ENCODE peak calls at places on chromosomes 11 and 22, in ten cellular contexts. One of them, this sample, is unnamed.

GRCh38 chr11:130979386-130979972 is 63.2 kb upstream of the SNX19 start:
- DNase-seq in tibial nerve: no peak
- DNase-seq in heart left ventricle: no peak
- DNase-seq in MM.1S: peak; percentile 35
- DNase-seq in CD8-positive, alpha-beta T cell: no peak
- DNase-seq in upper lobe of right lung: no peak
- DNase-seq in transverse colon: no peak
- DNase-seq in adrenal gland: no peak
- DNase-seq in PC-9: no peak
- DNase-seq in psoas muscle: no peak
- DNase-seq in this sample: peak; percentile 52

GRCh38 chr22:36771376-36772063 is 4.4 kb downstream of the IFT27 start:
- DNase-seq in tibial nerve: no peak
- DNase-seq in heart left ventricle: no peak
- DNase-seq in MM.1S: no peak
- DNase-seq in CD8-positive, alpha-beta T cell: no peak
- DNase-seq in upper lobe of right lung: peak; percentile 38
- DNase-seq in transverse colon: no peak
- DNase-seq in adrenal gland: no peak
- DNase-seq in PC-9: no peak
- DNase-seq in psoas muscle: no peak
- DNase-seq in this sample: no peak

GRCh38 chr22:49997221-49997599 is 15.4 kb downstream of the IL17REL start:
- DNase-seq in tibial nerve: no peak
- DNase-seq in heart left ventricle: no peak
- DNase-seq in MM.1S: no peak
- DNase-seq in CD8-positive, alpha-beta T cell: no peak
- DNase-seq in upper lobe of right lung: peak; percentile 71
- DNase-seq in transverse colon: peak; percentile 82
- DNase-seq in adrenal gland: no peak
- DNase-seq in PC-9: peak; percentile 34
- DNase-seq in psoas muscle: no peak
- DNase-seq in this sample: no peak

GRCh38 chr11:114280696-114281095 is 15.5 kb upstream of the NNMT start:
- DNase-seq in tibial nerve: peak; percentile 49
- DNase-seq in heart left ventricle: peak; percentile 55
- DNase-seq in MM.1S: peak; percentile 34
- DNase-seq in CD8-positive, alpha-beta T cell: no peak
- DNase-seq in upper lobe of right lung: peak; percentile 85
- DNase-seq in transverse colon: no peak
- DNase-seq in adrenal gland: peak; percentile 51
- DNase-seq in PC-9: no peak
- DNase-seq in psoas muscle: peak; percentile 60
- DNase-seq in this sample: peak; percentile 43

GRCh38 chr11:90845126-90845525 is 622.3 kb upstream of the CHORDC1 start:
- DNase-seq in tibial nerve: no peak
- DNase-seq in heart left ventricle: no peak
- DNase-seq in MM.1S: no peak
- DNase-seq in CD8-positive, alpha-beta T cell: no peak
- DNase-seq in upper lobe of right lung: no peak
- DNase-seq in transverse colon: no peak
- DNase-seq in adrenal gland: no peak
- DNase-seq in PC-9: no peak
- DNase-seq in psoas muscle: no peak
- DNase-seq in this sample: peak; percentile 76

GRCh38 chr11:72975778-72976520 is 161.7 kb downstream of the ATG16L2 start:
- DNase-seq in tibial nerve: no peak
- DNase-seq in heart left ventricle: no peak
- DNase-seq in MM.1S: no peak
- DNase-seq in CD8-positive, alpha-beta T cell: no peak
- DNase-seq in upper lobe of right lung: no peak
- DNase-seq in transverse colon: no peak
- DNase-seq in adrenal gland: no peak
- DNase-seq in PC-9: peak; percentile 78
- DNase-seq in psoas muscle: no peak
- DNase-seq in this sample: peak; percentile 87

GRCh38 chr22:37428649-37429586 is 1.6 kb upstream of the ELFN2 start:
- DNase-seq in tibial nerve: no peak
- DNase-seq in heart left ventricle: no peak
- DNase-seq in MM.1S: peak; percentile 33
- DNase-seq in CD8-positive, alpha-beta T cell: peak; percentile 30
- DNase-seq in upper lobe of right lung: no peak
- DNase-seq in transverse colon: peak; percentile 45
- DNase-seq in adrenal gland: peak; percentile 38
- DNase-seq in PC-9: no peak
- DNase-seq in psoas muscle: no peak
- DNase-seq in this sample: no peak

GRCh38 chr11:59545179-59546020 is 34.1 kb downstream of the OR4D9 start:
- DNase-seq in tibial nerve: no peak
- DNase-seq in heart left ventricle: no peak
- DNase-seq in MM.1S: no peak
- DNase-seq in CD8-positive, alpha-beta T cell: no peak
- DNase-seq in upper lobe of right lung: no peak
- DNase-seq in transverse colon: no peak
- DNase-seq in adrenal gland: no peak
- DNase-seq in PC-9: peak; percentile 51
- DNase-seq in psoas muscle: no peak
- DNase-seq in this sample: peak; percentile 53

DNA sequence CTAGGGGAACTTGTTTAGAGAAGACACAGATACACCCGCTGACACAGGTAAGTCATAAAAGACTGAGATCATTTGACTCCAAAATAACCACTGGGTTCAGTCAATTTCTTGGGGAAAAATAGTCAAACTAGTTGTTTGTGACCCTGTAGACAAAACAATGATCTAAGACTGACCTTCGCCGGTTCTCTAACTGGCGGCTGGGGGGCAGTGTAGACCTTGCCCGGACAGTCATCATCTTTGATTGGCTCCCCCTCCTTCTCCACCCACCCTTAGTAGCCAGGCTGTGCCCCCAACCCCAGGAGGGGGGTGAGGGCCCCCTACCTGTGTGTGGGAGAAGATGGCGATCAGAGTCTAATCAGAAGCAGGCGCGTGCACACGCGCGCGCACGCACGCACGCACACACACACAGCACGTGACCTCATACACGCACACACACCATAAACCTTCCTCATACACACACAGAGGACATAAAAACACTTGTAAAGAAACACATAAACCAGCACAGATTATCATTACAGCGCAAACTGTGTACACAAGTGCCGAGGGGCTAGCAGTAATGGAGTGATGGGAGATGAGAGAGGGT is 12.4 kb downstream of the NECTIN1 start:
- DNase-seq in tibial nerve: no peak
- DNase-seq in heart left ventricle: no peak
- DNase-seq in MM.1S: no peak
- DNase-seq in CD8-positive, alpha-beta T cell: no peak
- DNase-seq in upper lobe of right lung: no peak
- DNase-seq in transverse colon: no peak
- DNase-seq in adrenal gland: no peak
- DNase-seq in PC-9: no peak
- DNase-seq in psoas muscle: no peak
- DNase-seq in this sample: no peak
- TF ChIP-seq CTCF in tibial nerve: no peak
- TF ChIP-seq CTCF in heart left ventricle: no peak
- TF ChIP-seq CTCF in MM.1S: no peak
- TF ChIP-seq CTCF in CD8-positive, alpha-beta T cell: no peak
- TF ChIP-seq CTCF in upper lobe of right lung: no peak
- TF ChIP-seq CTCF in transverse colon: no peak
- TF ChIP-seq CTCF in adrenal gland: no peak
- TF ChIP-seq CTCF in PC-9: no peak
- TF ChIP-seq CTCF in psoas muscle: no peak
- TF ChIP-seq CTCF in this sample: no peak

GRCh38 chr22:22870577-22871398 is 16.8 kb upstream of the IGLL5 start:
- DNase-seq in tibial nerve: no peak
- DNase-seq in heart left ventricle: no peak
- DNase-seq in MM.1S: peak; percentile 10
- DNase-seq in CD8-positive, alpha-beta T cell: no peak
- DNase-seq in upper lobe of right lung: no peak
- DNase-seq in transverse colon: no peak
- DNase-seq in adrenal gland: no peak
- DNase-seq in PC-9: no peak
- DNase-seq in psoas muscle: no peak
- DNase-seq in this sample: no peak

GRCh38 chr22:22865311-22866072 is 22.1 kb upstream of the IGLL5 start:
- DNase-seq in tibial nerve: peak; percentile 45
- DNase-seq in heart left ventricle: no peak
- DNase-seq in MM.1S: peak; percentile 92
- DNase-seq in CD8-positive, alpha-beta T cell: no peak
- DNase-seq in upper lobe of right lung: no peak
- DNase-seq in transverse colon: peak; percentile 58
- DNase-seq in adrenal gland: no peak
- DNase-seq in PC-9: no peak
- DNase-seq in psoas muscle: no peak
- DNase-seq in this sample: no peak

GRCh38 chr22:22871536-22872278 is 15.9 kb upstream of the IGLL5 start:
- DNase-seq in tibial nerve: no peak
- DNase-seq in heart left ventricle: no peak
- DNase-seq in MM.1S: no peak
- DNase-seq in CD8-positive, alpha-beta T cell: no peak
- DNase-seq in upper lobe of right lung: no peak
- DNase-seq in transverse colon: no peak
- DNase-seq in adrenal gland: no peak
- DNase-seq in PC-9: no peak
- DNase-seq in psoas muscle: no peak
- DNase-seq in this sample: no peak

GRCh38 chr22:22866381-22867111 is 21.1 kb upstream of the IGLL5 start:
- DNase-seq in tibial nerve: peak; percentile 44
- DNase-seq in heart left ventricle: no peak
- DNase-seq in MM.1S: no peak
- DNase-seq in CD8-positive, alpha-beta T cell: no peak
- DNase-seq in upper lobe of right lung: no peak
- DNase-seq in transverse colon: no peak
- DNase-seq in adrenal gland: no peak
- DNase-seq in PC-9: no peak
- DNase-seq in psoas muscle: no peak
- DNase-seq in this sample: no peak

DNA sequence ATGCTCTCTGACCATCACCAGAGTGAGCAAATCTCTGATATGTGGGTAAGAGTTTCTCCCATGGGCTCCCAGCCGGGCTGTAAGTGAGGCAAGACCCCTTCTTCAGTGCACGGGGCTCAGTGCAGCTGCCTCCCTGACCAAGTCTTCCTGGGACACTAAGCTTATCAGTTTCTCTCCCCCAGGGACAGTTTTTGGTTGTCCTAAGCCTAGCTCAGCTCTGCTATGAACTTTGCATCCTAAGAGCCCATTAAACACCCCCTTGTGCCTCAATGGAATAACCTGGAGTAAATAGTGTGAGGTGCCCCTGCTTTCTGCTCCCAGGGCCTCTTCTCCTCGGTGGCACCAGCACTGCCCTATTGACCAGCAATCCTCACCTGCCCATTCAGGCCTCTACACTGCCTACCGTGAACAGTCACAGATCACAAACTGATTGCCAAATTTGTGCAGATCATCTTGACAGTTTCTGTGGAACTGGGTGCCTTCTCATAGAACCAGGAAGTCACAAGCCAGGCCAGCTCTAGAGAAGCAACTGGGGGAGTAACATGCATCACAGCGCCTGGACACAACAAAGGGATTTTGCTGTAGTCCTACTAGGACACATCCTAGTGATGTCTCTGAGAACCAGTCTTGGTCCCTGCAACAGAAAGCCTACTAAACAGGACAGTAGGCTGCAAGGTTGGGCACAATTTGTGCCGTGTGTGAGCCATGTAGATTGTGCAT is 19.5 kb upstream of the IGLL5 start:
- DNase-seq in tibial nerve: no peak
- DNase-seq in heart left ventricle: no peak
- DNase-seq in MM.1S: no peak
- DNase-seq in CD8-positive, alpha-beta T cell: no peak
- DNase-seq in upper lobe of right lung: no peak
- DNase-seq in transverse colon: no peak
- DNase-seq in adrenal gland: no peak
- DNase-seq in PC-9: no peak
- DNase-seq in psoas muscle: no peak
- DNase-seq in this sample: no peak
- H3K27me3 ChIP-seq in tibial nerve: no peaks in the 10 kb centered on the region
- H3K27me3 ChIP-seq in heart left ventricle: no peaks in the 10 kb centered on the region
- H3K27me3 ChIP-seq in MM.1S: no peaks in the 10 kb centered on the region
- H3K27me3 ChIP-seq in CD8-positive, alpha-beta T cell: no peaks in the 10 kb centered on the region
- H3K27me3 ChIP-seq in upper lobe of right lung: peaks cover 18% of the 10 kb centered on the region
- H3K27me3 ChIP-seq in transverse colon: no peaks in the 10 kb centered on the region
- H3K27me3 ChIP-seq in adrenal gland: no peaks in the 10 kb centered on the region
- H3K27me3 ChIP-seq in PC-9: peaks cover 35% of the 10 kb centered on the region
- H3K27me3 ChIP-seq in psoas muscle: no peaks in the 10 kb centered on the region
- H3K27me3 ChIP-seq in this sample: no peaks in the 10 kb centered on the region

GRCh38 chr11:111465400-111465799 is 46.8 kb downstream of the BTG4 start:
- DNase-seq in tibial nerve: no peak
- DNase-seq in heart left ventricle: no peak
- DNase-seq in MM.1S: no peak
- DNase-seq in CD8-positive, alpha-beta T cell: no peak
- DNase-seq in upper lobe of right lung: no peak
- DNase-seq in transverse colon: no peak
- DNase-seq in adrenal gland: no peak
- DNase-seq in PC-9: peak; percentile 52
- DNase-seq in psoas muscle: no peak
- DNase-seq in this sample: peak; percentile 78

GRCh38 chr11:111474432-111474831 is 37.8 kb downstream of the BTG4 start:
- DNase-seq in tibial nerve: no peak
- DNase-seq in heart left ventricle: no peak
- DNase-seq in MM.1S: no peak
- DNase-seq in CD8-positive, alpha-beta T cell: no peak
- DNase-seq in upper lobe of right lung: no peak
- DNase-seq in transverse colon: no peak
- DNase-seq in adrenal gland: no peak
- DNase-seq in PC-9: no peak
- DNase-seq in psoas muscle: no peak
- DNase-seq in this sample: peak; percentile 49

GRCh38 chr11:111472228-111472627 is 40.0 kb downstream of the BTG4 start:
- DNase-seq in tibial nerve: no peak
- DNase-seq in heart left ventricle: no peak
- DNase-seq in MM.1S: no peak
- DNase-seq in CD8-positive, alpha-beta T cell: no peak
- DNase-seq in upper lobe of right lung: no peak
- DNase-seq in transverse colon: no peak
- DNase-seq in adrenal gland: no peak
- DNase-seq in PC-9: peak; percentile 58
- DNase-seq in psoas muscle: no peak
- DNase-seq in this sample: peak; percentile 11

GRCh38 chr11:111466615-111467014 is 45.6 kb downstream of the BTG4 start:
- DNase-seq in tibial nerve: no peak
- DNase-seq in heart left ventricle: no peak
- DNase-seq in MM.1S: no peak
- DNase-seq in CD8-positive, alpha-beta T cell: no peak
- DNase-seq in upper lobe of right lung: no peak
- DNase-seq in transverse colon: no peak
- DNase-seq in adrenal gland: no peak
- DNase-seq in PC-9: no peak
- DNase-seq in psoas muscle: no peak
- DNase-seq in this sample: no peak

GRCh38 chr11:111469200-111469599 is 43.0 kb downstream of the BTG4 start:
- DNase-seq in tibial nerve: no peak
- DNase-seq in heart left ventricle: no peak
- DNase-seq in MM.1S: no peak
- DNase-seq in CD8-positive, alpha-beta T cell: no peak
- DNase-seq in upper lobe of right lung: no peak
- DNase-seq in transverse colon: no peak
- DNase-seq in adrenal gland: no peak
- DNase-seq in PC-9: no peak
- DNase-seq in psoas muscle: no peak
- DNase-seq in this sample: no peak
- H3K4me3 ChIP-seq in tibial nerve: no peak overlapping the region
- H3K4me3 ChIP-seq in heart left ventricle: no peak overlapping the region
- H3K4me3 ChIP-seq in MM.1S: no peak overlapping the region
- H3K4me3 ChIP-seq in CD8-positive, alpha-beta T cell: no peak overlapping the region
- H3K4me3 ChIP-seq in upper lobe of right lung: no peak overlapping the region
- H3K4me3 ChIP-seq in transverse colon: no peak overlapping the region
- H3K4me3 ChIP-seq in adrenal gland: no peak overlapping the region
- H3K4me3 ChIP-seq in PC-9: no peak overlapping the region
- H3K4me3 ChIP-seq in psoas muscle: no peak overlapping the region
- H3K4me3 ChIP-seq in this sample: no peak overlapping the region

GRCh38 chr11:2955896-2956476 is 26.8 kb upstream of the PHLDA2 start:
- DNase-seq in tibial nerve: no peak
- DNase-seq in heart left ventricle: no peak
- DNase-seq in MM.1S: no peak
- DNase-seq in CD8-positive, alpha-beta T cell: no peak
- DNase-seq in upper lobe of right lung: no peak
- DNase-seq in transverse colon: no peak
- DNase-seq in adrenal gland: no peak
- DNase-seq in PC-9: no peak
- DNase-seq in psoas muscle: no peak
- DNase-seq in this sample: no peak
- TF ChIP-seq CTCF in tibial nerve: no peak
- TF ChIP-seq CTCF in heart left ventricle: no peak
- TF ChIP-seq CTCF in MM.1S: no peak
- TF ChIP-seq CTCF in CD8-positive, alpha-beta T cell: no peak
- TF ChIP-seq CTCF in upper lobe of right lung: no peak
- TF ChIP-seq CTCF in transverse colon: no peak
- TF ChIP-seq CTCF in adrenal gland: no peak
- TF ChIP-seq CTCF in PC-9: no peak
- TF ChIP-seq CTCF in psoas muscle: no peak
- TF ChIP-seq CTCF in this sample: no peak

This sample was measured in bronchial epithelial cell.